ENCODE peak calls at places on chromosome 13, in ten cellular contexts. J is occipital lobe; F is left colon; I is stimulated activated CD8-positive, alpha-beta memory T cell treated with anti-CD3 and anti-CD28 coated beads, Interleukin-2, amount 100 ng/mL, for 1 hour; S is AG09309; U is COR-L47; G is ELF-1; Z is BJ; Q is activated T-helper 1 cell treated with Interleukin-2 at 50 U/mL for 16 hours; C is T-helper 1 cell. N is an unnamed sample.

GRCh38 chr13:47463726-47464125 is 537.3 kb downstream of the SUCLA2 start:
- DNase-seq in J (no peak), F (no peak), I (no peak), S (peak; percentile 14), U (no peak), G (peak; percentile 67), Z (no peak), Q (no peak), C (no peak), N (no peak)

GRCh38 chr13:37141011-37141410 is 35.5 kb upstream of the CSNK1A1L start:
- DNase-seq in J (no peak), F (no peak), I (no peak), S (no peak), U (no peak), G (no peak), Z (no peak), Q (no peak), C (no peak), N (no peak)

GRCh38 chr13:104006625-104007061 is 940.4 kb upstream of the SLC10A2 start:
- DNase-seq in J (no peak), F (no peak), I (no peak), S (no peak), U (no peak), G (no peak), Z (no peak), Q (no peak), C (no peak), N (no peak)

GRCh38 chr13:72137782-72138181 is 270.8 kb upstream of the DACH1 start:
- DNase-seq in J (no peak), F (no peak), I (no peak), S (no peak), U (no peak), G (no peak), Z (no peak), Q (no peak), C (no peak), N (no peak)

GRCh38 chr13:98206946-98207345 is 29.9 kb upstream of the RNF113B start:
- DNase-seq in J (no peak), F (no peak), I (no peak), S (peak; percentile 99), U (no peak), G (no peak), Z (peak; percentile 99), Q (no peak), C (no peak), N (peak; percentile 99)

GRCh38 chr13:102402292-102402691 is 444 bp upstream of the FGF14 start:
- DNase-seq in J (peak; percentile 64), F (no peak), I (no peak), S (no peak), U (peak; percentile 73), G (peak; percentile 84), Z (no peak), Q (no peak), C (peak; percentile 12), N (no peak)

GRCh38 chr13:46361535-46361934 is 25.5 kb downstream of the RUBCNL start:
- DNase-seq in J (no peak), F (no peak), I (no peak), S (no peak), U (no peak), G (no peak), Z (no peak), Q (no peak), C (no peak), N (no peak)

GRCh38 chr13:114122591-114123211 is 9.7 kb downstream of the RASA3 start:
- DNase-seq in J (no peak), F (no peak), I (no peak), S (no peak), U (no peak), G (no peak), Z (no peak), Q (no peak), C (no peak), N (no peak)

GRCh38 chr13:100707818-100708740 is 33.5 kb upstream of the TMTC4 start:
- DNase-seq in J (no peak), F (no peak), I (no peak), S (no peak), U (no peak), G (no peak), Z (no peak), Q (no peak), C (no peak), N (no peak)

GRCh38 chr13:86825410-86825809 is 845.8 kb upstream of the SLITRK5 start:
- DNase-seq in J (no peak), F (no peak), I (no peak), S (no peak), U (no peak), G (no peak), Z (no peak), Q (no peak), C (no peak), N (no peak)

GRCh38 chr13:84137292-84137691 is 255.0 kb upstream of the SLITRK1 start:
- DNase-seq in J (no peak), F (peak; percentile 12), I (no peak), S (peak; percentile 21), U (no peak), G (no peak), Z (no peak), Q (peak; percentile 14), C (peak; percentile 36), N (no peak)

GRCh38 chr13:50410921-50411712 is 395.9 kb downstream of the KCNRG start:
- DNase-seq in J (no peak), F (no peak), I (no peak), S (peak; percentile 61), U (peak; percentile 7), G (peak; percentile 85), Z (peak; percentile 50), Q (no peak), C (no peak), N (peak; percentile 67)

GRCh38 chr13:36839981-36840380 is 21.0 kb downstream of the RFXAP start:
- DNase-seq in J (no peak), F (no peak), I (no peak), S (no peak), U (no peak), G (no peak), Z (no peak), Q (no peak), C (no peak), N (no peak)

GRCh38 chr13:113420833-113421600 is 32.3 kb downstream of the ADPRHL1 start:
- DNase-seq in J (no peak), F (no peak), I (no peak), S (no peak), U (no peak), G (no peak), Z (no peak), Q (no peak), C (no peak), N (no peak)

GRCh38 chr13:99691552-99691951 is 190.3 kb downstream of the TM9SF2 start:
- DNase-seq in J (no peak), F (no peak), I (no peak), S (no peak), U (no peak), G (no peak), Z (no peak), Q (no peak), C (no peak), N (no peak)

GRCh38 chr13:109628251-109628699 is 158.1 kb downstream of the IRS2 start:
- DNase-seq in J (no peak), F (no peak), I (no peak), S (peak; percentile 52), U (no peak), G (no peak), Z (peak; percentile 78), Q (no peak), C (no peak), N (peak; percentile 88)

GRCh38 chr13:28185256-28185655 is 46.9 kb downstream of the PAN3 start:
- DNase-seq in J (no peak), F (no peak), I (no peak), S (no peak), U (no peak), G (no peak), Z (no peak), Q (no peak), C (no peak), N (no peak)

GRCh38 chr13:51637852-51638496 is 53.7 kb downstream of the WDFY2 start:
- DNase-seq in J (no peak), F (no peak), I (no peak), S (no peak), U (no peak), G (peak; percentile 75), Z (no peak), Q (no peak), C (no peak), N (no peak)

GRCh38 chr13:106343831-106344230 is 191.6 kb downstream of the EFNB2 start:
- DNase-seq in J (no peak), F (peak; percentile 14), I (no peak), S (no peak), U (no peak), G (peak; percentile 58), Z (no peak), Q (no peak), C (no peak), N (no peak)

GRCh38 chr13:66534561-66534960 is 695.6 kb downstream of the PCDH9 start:
- DNase-seq in J (no peak), F (no peak), I (no peak), S (no peak), U (no peak), G (no peak), Z (no peak), Q (no peak), C (no peak), N (no peak)

GRCh38 chr13:109779074-109779473 is 7.3 kb downstream of the IRS2 start:
- DNase-seq in J (no peak), F (peak; percentile 41), I (no peak), S (no peak), U (no peak), G (no peak), Z (no peak), Q (no peak), C (peak; percentile 41), N (no peak)

GRCh38 chr13:106440846-106441245 is 94.6 kb downstream of the EFNB2 start:
- DNase-seq in J (no peak), F (no peak), I (no peak), S (no peak), U (no peak), G (peak; percentile 30), Z (no peak), Q (no peak), C (no peak), N (no peak)

GRCh38 chr13:102033316-102033715 is 368.5 kb downstream of the FGF14 start:
- DNase-seq in J (no peak), F (no peak), I (no peak), S (no peak), U (no peak), G (no peak), Z (no peak), Q (no peak), C (no peak), N (no peak)

GRCh38 chr13:39918837-39919236 is 263.4 kb downstream of the COG6 start:
- DNase-seq in J (no peak), F (no peak), I (no peak), S (peak; percentile 24), U (no peak), G (no peak), Z (no peak), Q (no peak), C (no peak), N (no peak)

GRCh38 chr13:26941345-26942174 is 181.0 kb upstream of the GPR12 start:
- DNase-seq in J (no peak), F (no peak), I (no peak), S (no peak), U (no peak), G (no peak), Z (peak; percentile 16), Q (no peak), C (no peak), N (peak; percentile 35)

GRCh38 chr13:75581874-75582640 is 32.5 kb downstream of the UCHL3 start:
- DNase-seq in J (no peak), F (no peak), I (no peak), S (no peak), U (no peak), G (no peak), Z (no peak), Q (no peak), C (no peak), N (no peak)

GRCh38 chr13:59546178-59546577 is 617.5 kb downstream of the DIAPH3 start:
- DNase-seq in J (no peak), F (no peak), I (no peak), S (no peak), U (no peak), G (no peak), Z (no peak), Q (no peak), C (no peak), N (no peak)

GRCh38 chr13:112733661-112734379 is 44.0 kb downstream of the ATP11A start:
- DNase-seq in J (no peak), F (no peak), I (no peak), S (no peak), U (peak; percentile 95), G (peak; percentile 72), Z (no peak), Q (no peak), C (no peak), N (no peak)

N was measured in GM04503.